ENCODE peak calls at places on chromosome 4, in five cellular contexts. One of them, this sample, is unnamed.

GRCh38 chr4:173367285-173367684 is 3.5 kb upstream of the SAP30 start:
- DNase-seq in AG08395: no peak
- DNase-seq in SHP77: no peak
- DNase-seq in H1: no peak
- DNase-seq in T1000: no peak
- DNase-seq in this sample: no peak

GRCh38 chr4:183909187-183909586 is 4.1 kb downstream of the STOX2 start:
- DNase-seq in H1: no peak
- DNase-seq in SHP77: no peak
- DNase-seq in AG08395: no peak
- DNase-seq in T1000: no peak
- DNase-seq in this sample: no peak

GRCh38 chr4:36285784-36286480 is 4.5 kb downstream of the DTHD1 start:
- DNase-seq in H1: no peak
- DNase-seq in T1000: no peak
- DNase-seq in SHP77: no peak
- DNase-seq in AG08395: no peak
- DNase-seq in this sample: no peak

GRCh38 chr4:83490876-83491450 is 6.1 kb upstream of the ABRAXAS1 start:
- DNase-seq in H1: no peak
- DNase-seq in T1000: no peak
- DNase-seq in SHP77: peak; percentile 20
- DNase-seq in AG08395: peak; percentile 53
- DNase-seq in this sample: no peak

GRCh38 chr4:130478406-130478805 is 1382.5 kb downstream of the C4orf33 start:
- DNase-seq in SHP77: no peak
- DNase-seq in AG08395: no peak
- DNase-seq in H1: no peak
- DNase-seq in T1000: no peak
- DNase-seq in this sample: no peak

GRCh38 chr4:73311428-73311827 is 52.8 kb upstream of the ANKRD17 start:
- DNase-seq in T1000: no peak
- DNase-seq in H1: no peak
- DNase-seq in AG08395: peak; percentile 13
- DNase-seq in SHP77: peak; percentile 6
- DNase-seq in this sample: no peak

GRCh38 chr4:170400346-170400745 is 310.6 kb upstream of the AADAT start:
- DNase-seq in AG08395: no peak
- DNase-seq in T1000: no peak
- DNase-seq in H1: no peak
- DNase-seq in SHP77: no peak
- DNase-seq in this sample: no peak

GRCh38 chr4:122224348-122224747 is 72.2 kb downstream of the BLTP1 start:
- DNase-seq in H1: no peak
- DNase-seq in T1000: no peak
- DNase-seq in SHP77: no peak
- DNase-seq in AG08395: peak; percentile 12
- DNase-seq in this sample: no peak

GRCh38 chr4:80172203-80172602 is 25.1 kb upstream of the PRDM8 start:
- DNase-seq in T1000: no peak
- DNase-seq in AG08395: no peak
- DNase-seq in SHP77: no peak
- DNase-seq in H1: no peak
- DNase-seq in this sample: no peak

GRCh38 chr4:16125571-16126445 is 42.0 kb upstream of the PROM1 start:
- DNase-seq in SHP77: no peak
- DNase-seq in T1000: peak; percentile 55
- DNase-seq in AG08395: peak; percentile 22
- DNase-seq in H1: no peak
- DNase-seq in this sample: no peak

GRCh38 chr4:77820836-77821561 is 1.8 kb upstream of the CNOT6L start:
- DNase-seq in SHP77: no peak
- DNase-seq in AG08395: peak; percentile 10
- DNase-seq in H1: no peak
- DNase-seq in T1000: no peak
- DNase-seq in this sample: no peak

GRCh38 chr4:24843121-24843520 is 47.7 kb downstream of the SOD3 start:
- DNase-seq in T1000: no peak
- DNase-seq in SHP77: no peak
- DNase-seq in AG08395: no peak
- DNase-seq in H1: no peak
- DNase-seq in this sample: no peak

GRCh38 chr4:28886934-28887333 is 1833.2 kb upstream of the PCDH7 start:
- DNase-seq in H1: no peak
- DNase-seq in T1000: peak; percentile 34
- DNase-seq in SHP77: no peak
- DNase-seq in AG08395: no peak
- DNase-seq in this sample: no peak

GRCh38 chr4:123790681-123791080 is 394.1 kb downstream of the SPRY1 start:
- DNase-seq in AG08395: no peak
- DNase-seq in SHP77: no peak
- DNase-seq in H1: no peak
- DNase-seq in T1000: no peak
- DNase-seq in this sample: no peak

GRCh38 chr4:8728536-8729407 is 136.2 kb downstream of the CPZ start:
- DNase-seq in H1: no peak
- DNase-seq in T1000: no peak
- DNase-seq in AG08395: no peak
- DNase-seq in SHP77: peak; percentile 57
- DNase-seq in this sample: no peak

GRCh38 chr4:137711502-137711901 is 179.2 kb upstream of the PCDH18 start:
- DNase-seq in H1: no peak
- DNase-seq in SHP77: no peak
- DNase-seq in AG08395: no peak
- DNase-seq in T1000: no peak
- DNase-seq in this sample: no peak

GRCh38 chr4:8647094-8647570 is 54.6 kb downstream of the CPZ start:
- DNase-seq in AG08395: no peak
- DNase-seq in H1: no peak
- DNase-seq in SHP77: no peak
- DNase-seq in T1000: no peak
- DNase-seq in this sample: no peak

GRCh38 chr4:791866-792630 is 33.9 kb downstream of the CPLX1 start:
- DNase-seq in T1000: no peak
- DNase-seq in AG08395: no peak
- DNase-seq in H1: no peak
- DNase-seq in SHP77: no peak
- DNase-seq in this sample: no peak

GRCh38 chr4:153532636-153533035 is 66.5 kb downstream of the TMEM131L start:
- DNase-seq in AG08395: no peak
- DNase-seq in SHP77: no peak
- DNase-seq in T1000: no peak
- DNase-seq in H1: no peak
- DNase-seq in this sample: no peak

GRCh38 chr4:56655209-56655626 is 25.9 kb downstream of the HOPX start:
- DNase-seq in H1: no peak
- DNase-seq in T1000: no peak
- DNase-seq in SHP77: no peak
- DNase-seq in AG08395: peak; percentile 22
- DNase-seq in this sample: no peak

GRCh38 chr4:88439161-88439760 is 17.7 kb upstream of the HERC5 start:
- DNase-seq in SHP77: no peak
- DNase-seq in H1: no peak
- DNase-seq in AG08395: no peak
- DNase-seq in T1000: peak; percentile 7
- DNase-seq in this sample: no peak

GRCh38 chr4:78661086-78661690 is 109.6 kb downstream of the ANXA3 start:
- DNase-seq in AG08395: no peak
- DNase-seq in H1: no peak
- DNase-seq in SHP77: no peak
- DNase-seq in T1000: no peak
- DNase-seq in this sample: no peak

GRCh38 chr4:184408021-184408710 is 66.2 kb downstream of the IRF2 start:
- DNase-seq in T1000: no peak
- DNase-seq in H1: no peak
- DNase-seq in AG08395: peak; percentile 56
- DNase-seq in SHP77: no peak
- DNase-seq in this sample: no peak

GRCh38 chr4:60729194-60729593 is 470.9 kb upstream of the ADGRL3 start:
- DNase-seq in H1: no peak
- DNase-seq in T1000: no peak
- DNase-seq in SHP77: no peak
- DNase-seq in AG08395: no peak
- DNase-seq in this sample: no peak

GRCh38 chr4:184536070-184536880 is 61.9 kb upstream of the IRF2 start:
- DNase-seq in T1000: no peak
- DNase-seq in SHP77: no peak
- DNase-seq in H1: no peak
- DNase-seq in AG08395: no peak
- DNase-seq in this sample: no peak

GRCh38 chr4:67928547-67928946 is 34.7 kb downstream of the TMPRSS11A start:
- DNase-seq in SHP77: no peak
- DNase-seq in T1000: no peak
- DNase-seq in H1: no peak
- DNase-seq in AG08395: no peak
- DNase-seq in this sample: peak; percentile 36

GRCh38 chr4:182369211-182369610 is 126.0 kb downstream of the TENM3 start:
- DNase-seq in SHP77: no peak
- DNase-seq in AG08395: peak; percentile 47
- DNase-seq in T1000: no peak
- DNase-seq in H1: no peak
- DNase-seq in this sample: no peak

GRCh38 chr4:76744253-76744921 is 153.6 kb downstream of the SOWAHB start:
- DNase-seq in AG08395: peak; percentile 52
- DNase-seq in H1: no peak
- DNase-seq in T1000: no peak
- DNase-seq in SHP77: no peak
- DNase-seq in this sample: no peak

GRCh38 chr4:188987011-188987410 is 847.8 kb downstream of the TRIML1 start:
- DNase-seq in SHP77: no peak
- DNase-seq in AG08395: no peak
- DNase-seq in T1000: no peak
- DNase-seq in H1: no peak
- DNase-seq in this sample: no peak

GRCh38 chr4:156948133-156948532 is 23.5 kb downstream of the PDGFC start:
- DNase-seq in SHP77: no peak
- DNase-seq in T1000: no peak
- DNase-seq in AG08395: no peak
- DNase-seq in H1: no peak
- DNase-seq in this sample: no peak

GRCh38 chr4:88107406-88108107 is 50.9 kb downstream of the ABCG2 start:
- DNase-seq in AG08395: no peak
- DNase-seq in SHP77: no peak
- DNase-seq in T1000: no peak
- DNase-seq in H1: no peak
- DNase-seq in this sample: no peak

GRCh38 chr4:173703076-173703475 is 173.0 kb upstream of the HAND2 start:
- DNase-seq in T1000: no peak
- DNase-seq in AG08395: no peak
- DNase-seq in H1: no peak
- DNase-seq in SHP77: no peak
- DNase-seq in this sample: no peak

GRCh38 chr4:184969610-184970009 is 48.7 kb upstream of the HELT start:
- DNase-seq in H1: no peak
- DNase-seq in T1000: no peak
- DNase-seq in SHP77: no peak
- DNase-seq in AG08395: no peak
- DNase-seq in this sample: no peak

GRCh38 chr4:2266181-2266580 is 4.3 kb upstream of the MXD4 start:
- DNase-seq in SHP77: no peak
- DNase-seq in H1: no peak
- DNase-seq in AG08395: peak; percentile 95
- DNase-seq in T1000: no peak
- DNase-seq in this sample: no peak

GRCh38 chr4:88965053-88965452 is 91.9 kb downstream of the FAM13A start:
- DNase-seq in T1000: no peak
- DNase-seq in SHP77: no peak
- DNase-seq in H1: no peak
- DNase-seq in AG08395: no peak
- DNase-seq in this sample: no peak

GRCh38 chr4:24278693-24279092 is 305.7 kb downstream of the DHX15 start:
- DNase-seq in AG08395: no peak
- DNase-seq in SHP77: no peak
- DNase-seq in H1: no peak
- DNase-seq in T1000: no peak
- DNase-seq in this sample: no peak

GRCh38 chr4:4254179-4254578 is 6.2 kb upstream of the TMEM128 start:
- DNase-seq in H1: no peak
- DNase-seq in SHP77: peak; percentile 8
- DNase-seq in T1000: no peak
- DNase-seq in AG08395: no peak
- DNase-seq in this sample: no peak

This sample was measured in NCI-H187 treated with DMSO at 0.1 percent for 48 hours.